ENCODE peak calls at places on chromosomes 5 and 9, in nine cellular contexts. U is AG20443, P is retinal pigment epithelial cell, R is EH, Z is NCI-H460, Y is mammary epithelial cell, E is AG08396, I is M059J, W is H7. C is an unnamed sample.

GRCh38 chr5:43294226-43294625 is 19.0 kb downstream of the HMGCS1 start:
- DNase-seq in R (peak; percentile 60), U (peak; percentile 37), Y (no peak), I (peak; percentile 67), P (no peak), Z (no peak), E (no peak), W (no peak), C (no peak)

GRCh38 chr9:91055845-91056244 is 254.2 kb downstream of the SYK start:
- DNase-seq in Z (no peak), Y (no peak), W (no peak), I (no peak), U (no peak), P (no peak), E (no peak), R (no peak), C (no peak)

GRCh38 chr5:1343315-1343751 is 1.6 kb downstream of the CLPTM1L start:
- DNase-seq in I (no peak), R (peak; percentile 7), E (no peak), Z (no peak), W (no peak), Y (no peak), U (no peak), P (no peak), C (no peak)

GRCh38 chr9:126609191-126609590 is 4.5 kb upstream of the LMX1B start:
- DNase-seq in P (no peak), I (no peak), E (no peak), Y (no peak), Z (no peak), W (no peak), R (no peak), U (no peak), C (no peak)

GRCh38 chr5:52783226-52783959 is 4.3 kb upstream of the ITGA1 start:
- DNase-seq in W (no peak), I (peak; percentile 82), Y (peak; percentile 78), P (no peak), U (peak; percentile 72), E (peak; percentile 49), Z (no peak), R (peak; percentile 83), C (no peak)

GRCh38 chr5:78648359-78649219 is at the start of gene LHFPL2:
- DNase-seq in E (peak; percentile 86), U (peak; percentile 92), R (peak; percentile 75), W (peak; percentile 93), Z (peak; percentile 46), I (peak; percentile 67), P (no peak), Y (peak; percentile 64), C (peak; percentile 95)

GRCh38 chr9:18668944-18669343 is 195.0 kb downstream of the ADAMTSL1 start:
- DNase-seq in Z (no peak), W (peak; percentile 35), Y (no peak), I (peak; percentile 16), P (no peak), R (no peak), U (no peak), E (no peak), C (no peak)

GRCh38 chr5:34585601-34586104 is 70.5 kb upstream of the RAI14 start:
- DNase-seq in R (peak; percentile 58), Z (no peak), Y (peak; percentile 86), I (peak; percentile 95), U (no peak), E (peak; percentile 42), W (no peak), P (no peak), C (no peak)

GRCh38 chr5:157651011-157651611 is 1.1 kb downstream of the SOX30 start:
- DNase-seq in U (no peak), I (no peak), Y (no peak), P (no peak), Z (no peak), W (no peak), R (no peak), E (no peak), C (no peak)

GRCh38 chr9:131484560-131485185 is 18.0 kb upstream of the POMT1 start:
- DNase-seq in Z (no peak), R (no peak), U (no peak), E (no peak), Y (no peak), I (no peak), W (no peak), P (no peak), C (no peak)

GRCh38 chr5:124297826-124298225 is 448.6 kb downstream of the ZNF608 start:
- DNase-seq in R (no peak), I (peak; percentile 50), W (no peak), Y (no peak), Z (no peak), E (no peak), U (no peak), P (no peak), C (no peak)

GRCh38 chr9:116027511-116027910 is 126.1 kb upstream of the PAPPA start:
- DNase-seq in Z (no peak), U (peak; percentile 52), Y (peak; percentile 77), E (peak; percentile 33), W (no peak), R (peak; percentile 87), P (peak; percentile 60), I (peak; percentile 69), C (no peak)

GRCh38 chr5:74326571-74327338 is 313.8 kb downstream of the ENC1 start:
- DNase-seq in W (no peak), E (peak; percentile 65), U (peak; percentile 72), Z (no peak), Y (peak; percentile 97), R (peak; percentile 89), P (peak; percentile 93), I (peak; percentile 99), C (no peak)

GRCh38 chr5:85938201-85938600 is 679.5 kb upstream of the COX7C start:
- DNase-seq in U (no peak), R (no peak), Z (no peak), P (no peak), E (no peak), W (no peak), I (no peak), Y (no peak), C (no peak)

GRCh38 chr5:178340637-178341036 is 108.0 kb upstream of the PHYKPL start:
- DNase-seq in P (no peak), R (no peak), Y (no peak), W (no peak), U (no peak), Z (no peak), E (no peak), I (no peak), C (no peak)

GRCh38 chr9:72365525-72366256 is 683 bp upstream of the ZFAND5 start:
- DNase-seq in R (no peak), P (peak; percentile 66), W (peak; percentile 79), I (peak; percentile 86), U (peak; percentile 85), E (peak; percentile 80), Y (peak; percentile 81), Z (peak; percentile 66), C (peak; percentile 60)

GRCh38 chr9:38422555-38423245 is 1.6 kb downstream of the IGFBPL1 start:
- DNase-seq in Z (no peak), I (no peak), E (no peak), W (no peak), U (no peak), Y (no peak), R (no peak), P (no peak), C (no peak)

GRCh38 chr9:88011005-88011766 is 36.9 kb upstream of the CDK20 start:
- DNase-seq in U (peak; percentile 64), Y (no peak), P (no peak), E (peak; percentile 55), W (peak; percentile 63), R (peak; percentile 28), Z (no peak), I (peak; percentile 54), C (peak; percentile 21)

GRCh38 chr5:149759986-149760699 is 30.0 kb downstream of the PPARGC1B start:
- DNase-seq in W (no peak), R (no peak), U (no peak), Y (no peak), I (peak; percentile 59), P (no peak), E (peak; percentile 20), Z (no peak), C (no peak)

GRCh38 chr5:68711311-68712200 is 382.3 kb upstream of the SLC30A5 start:
- DNase-seq in Y (no peak), W (no peak), I (no peak), P (no peak), U (no peak), R (peak; percentile 10), E (no peak), Z (no peak), C (no peak)

GRCh38 chr5:172637122-172637580 is 3.9 kb upstream of the NEURL1B start:
- DNase-seq in P (no peak), R (no peak), W (peak; percentile 53), E (no peak), Y (peak; percentile 81), Z (peak; percentile 40), I (peak; percentile 28), U (no peak), C (no peak)

GRCh38 chr9:96006961-96007360 is 131.5 kb downstream of the ERCC6L2 start:
- DNase-seq in R (peak; percentile 55), Z (no peak), U (peak; percentile 31), W (no peak), I (peak; percentile 78), P (no peak), E (peak; percentile 80), Y (no peak), C (no peak)

GRCh38 chr5:17203329-17204132 is 13.9 kb upstream of the BASP1 start:
- DNase-seq in U (peak; percentile 86), W (peak; percentile 77), E (peak; percentile 75), I (peak; percentile 78), P (no peak), Y (peak; percentile 70), Z (peak; percentile 68), R (peak; percentile 86), C (peak; percentile 53)

GRCh38 chr9:108386859-108387384 is 468.9 kb downstream of the ACTL7B start:
- DNase-seq in E (peak; percentile 61), I (peak; percentile 54), Y (peak; percentile 62), Z (no peak), R (peak; percentile 87), P (no peak), W (no peak), U (peak; percentile 63), C (no peak)

GRCh38 chr5:91162534-91163381 is 220.4 kb downstream of the ARRDC3 start:
- DNase-seq in U (peak; percentile 84), W (no peak), E (peak; percentile 60), Y (peak; percentile 98), I (peak; percentile 93), R (peak; percentile 90), P (peak; percentile 72), Z (peak; percentile 22), C (no peak)

GRCh38 chr5:85205430-85205829 is 820.8 kb upstream of the EDIL3 start:
- DNase-seq in Z (no peak), R (no peak), W (no peak), Y (no peak), E (no peak), I (no peak), U (no peak), P (no peak), C (no peak)

GRCh38 chr9:136093331-136093986 is 1.6 kb downstream of the NACC2 start:
- DNase-seq in R (peak; percentile 56), E (peak; percentile 79), U (peak; percentile 78), I (peak; percentile 43), P (no peak), Z (peak; percentile 29), W (peak; percentile 84), Y (no peak), C (no peak)

GRCh38 chr5:143850050-143850713 is 38.2 kb downstream of the HMHB1 start:
- DNase-seq in E (no peak), U (peak; percentile 48), R (no peak), P (no peak), I (no peak), Z (no peak), W (no peak), Y (no peak), C (no peak)

GRCh38 chr5:64972591-64972990 is 203.9 kb downstream of the CWC27 start:
- DNase-seq in P (no peak), Z (no peak), W (no peak), E (no peak), Y (peak; percentile 12), U (no peak), R (peak; percentile 20), I (no peak), C (no peak)